ENCODE peak calls at places on chromosomes 12 and 14, in four cellular contexts. One of them, this sample, is unnamed.

GRCh38 chr12:16788888-16789790 is 183.2 kb upstream of the LMO3 start:
- DNase-seq in neural progenitor cell: peak
- DNase-seq in GM03348: no peak
- DNase-seq in activated T-cell treated with anti-CD3 and anti-CD28 coated beads, Interleukin-2, amount 50 U/mL, for 72 hours: no peak
- DNase-seq in this sample: peak

GRCh38 chr12:121668750-121669524 is 517 bp downstream of the MORN3 start:
- DNase-seq in neural progenitor cell: peak
- DNase-seq in GM03348: peak
- DNase-seq in activated T-cell treated with anti-CD3 and anti-CD28 coated beads, Interleukin-2, amount 50 U/mL, for 72 hours: peak
- DNase-seq in this sample: peak

GRCh38 chr12:27946396-27946795 is 26.1 kb downstream of the PTHLH start:
- DNase-seq in neural progenitor cell: no peak
- DNase-seq in GM03348: peak
- DNase-seq in activated T-cell treated with anti-CD3 and anti-CD28 coated beads, Interleukin-2, amount 50 U/mL, for 72 hours: no peak
- DNase-seq in this sample: no peak

GRCh38 chr12:122072031-122072970 is 6.3 kb upstream of the MLXIP start:
- DNase-seq in neural progenitor cell: peak
- DNase-seq in GM03348: peak
- DNase-seq in activated T-cell treated with anti-CD3 and anti-CD28 coated beads, Interleukin-2, amount 50 U/mL, for 72 hours: no peak
- DNase-seq in this sample: peak

GRCh38 chr14:68970096-68970612 is 8.9 kb downstream of the ACTN1 start:
- DNase-seq in neural progenitor cell: no peak
- DNase-seq in GM03348: no peak
- DNase-seq in activated T-cell treated with anti-CD3 and anti-CD28 coated beads, Interleukin-2, amount 50 U/mL, for 72 hours: no peak
- DNase-seq in this sample: peak

GRCh38 chr14:66076166-66076565 is 410.0 kb upstream of the CCDC196 start:
- DNase-seq in neural progenitor cell: no peak
- DNase-seq in GM03348: no peak
- DNase-seq in activated T-cell treated with anti-CD3 and anti-CD28 coated beads, Interleukin-2, amount 50 U/mL, for 72 hours: no peak
- DNase-seq in this sample: no peak

GRCh38 chr14:68297871-68298468 is 478.4 kb downstream of the RAD51B start:
- DNase-seq in neural progenitor cell: peak
- DNase-seq in GM03348: peak
- DNase-seq in activated T-cell treated with anti-CD3 and anti-CD28 coated beads, Interleukin-2, amount 50 U/mL, for 72 hours: no peak
- DNase-seq in this sample: peak

GRCh38 chr14:36254020-36254614 is 66.3 kb downstream of the MBIP start:
- DNase-seq in neural progenitor cell: peak
- DNase-seq in GM03348: peak
- DNase-seq in activated T-cell treated with anti-CD3 and anti-CD28 coated beads, Interleukin-2, amount 50 U/mL, for 72 hours: no peak
- DNase-seq in this sample: peak

GRCh38 chr14:68359862-68360552 is 432.9 kb downstream of the ZFP36L1 start:
- DNase-seq in neural progenitor cell: no peak
- DNase-seq in GM03348: peak
- DNase-seq in activated T-cell treated with anti-CD3 and anti-CD28 coated beads, Interleukin-2, amount 50 U/mL, for 72 hours: peak
- DNase-seq in this sample: no peak

GRCh38 chr14:30298266-30298795 is 260.6 kb upstream of the G2E3 start:
- DNase-seq in neural progenitor cell: no peak
- DNase-seq in GM03348: no peak
- DNase-seq in activated T-cell treated with anti-CD3 and anti-CD28 coated beads, Interleukin-2, amount 50 U/mL, for 72 hours: no peak
- DNase-seq in this sample: peak

GRCh38 chr12:121797937-121798801 is 4.7 kb upstream of the RHOF start:
- DNase-seq in neural progenitor cell: peak
- DNase-seq in GM03348: no peak
- DNase-seq in activated T-cell treated with anti-CD3 and anti-CD28 coated beads, Interleukin-2, amount 50 U/mL, for 72 hours: no peak
- DNase-seq in this sample: peak

GRCh38 chr12:47985596-47986265 is 18.5 kb downstream of the COL2A1 start:
- DNase-seq in neural progenitor cell: no peak
- DNase-seq in GM03348: no peak
- DNase-seq in activated T-cell treated with anti-CD3 and anti-CD28 coated beads, Interleukin-2, amount 50 U/mL, for 72 hours: no peak
- DNase-seq in this sample: no peak

GRCh38 chr14:35965425-35965824 is 139.3 kb downstream of the BRMS1L start:
- DNase-seq in neural progenitor cell: peak
- DNase-seq in GM03348: no peak
- DNase-seq in activated T-cell treated with anti-CD3 and anti-CD28 coated beads, Interleukin-2, amount 50 U/mL, for 72 hours: no peak
- DNase-seq in this sample: no peak

GRCh38 chr12:112116232-112117060 is 7.9 kb upstream of the NAA25 start:
- DNase-seq in neural progenitor cell: peak
- DNase-seq in GM03348: no peak
- DNase-seq in activated T-cell treated with anti-CD3 and anti-CD28 coated beads, Interleukin-2, amount 50 U/mL, for 72 hours: no peak
- DNase-seq in this sample: peak

GRCh38 chr12:107518868-107519267 is 166.7 kb upstream of the PWP1 start:
- DNase-seq in neural progenitor cell: no peak
- DNase-seq in GM03348: no peak
- DNase-seq in activated T-cell treated with anti-CD3 and anti-CD28 coated beads, Interleukin-2, amount 50 U/mL, for 72 hours: no peak
- DNase-seq in this sample: no peak

GRCh38 chr14:104726600-104727451 is 2.8 kb downstream of the ADSS1 start:
- DNase-seq in neural progenitor cell: no peak
- DNase-seq in GM03348: no peak
- DNase-seq in activated T-cell treated with anti-CD3 and anti-CD28 coated beads, Interleukin-2, amount 50 U/mL, for 72 hours: no peak
- DNase-seq in this sample: peak

GRCh38 chr14:92121670-92122350 is at the start of the genes CPSF2 and NDUFB1:
- DNase-seq in neural progenitor cell: peak
- DNase-seq in GM03348: peak
- DNase-seq in activated T-cell treated with anti-CD3 and anti-CD28 coated beads, Interleukin-2, amount 50 U/mL, for 72 hours: peak
- DNase-seq in this sample: peak

GRCh38 chr14:51479584-51480305 is 172.0 kb upstream of the FRMD6 start:
- DNase-seq in neural progenitor cell: no peak
- DNase-seq in GM03348: peak
- DNase-seq in activated T-cell treated with anti-CD3 and anti-CD28 coated beads, Interleukin-2, amount 50 U/mL, for 72 hours: no peak
- DNase-seq in this sample: no peak

GRCh38 chr14:77148510-77149231 is 7.1 kb upstream of the ZDHHC22 start:
- DNase-seq in neural progenitor cell: no peak
- DNase-seq in GM03348: no peak
- DNase-seq in activated T-cell treated with anti-CD3 and anti-CD28 coated beads, Interleukin-2, amount 50 U/mL, for 72 hours: no peak
- DNase-seq in this sample: peak

GRCh38 chr14:54040851-54041250 is 84.2 kb upstream of the BMP4 start:
- DNase-seq in neural progenitor cell: no peak
- DNase-seq in GM03348: no peak
- DNase-seq in activated T-cell treated with anti-CD3 and anti-CD28 coated beads, Interleukin-2, amount 50 U/mL, for 72 hours: no peak
- DNase-seq in this sample: no peak

GRCh38 chr14:91607322-91608047 is 97.4 kb upstream of the PPP4R3A start:
- DNase-seq in neural progenitor cell: no peak
- DNase-seq in GM03348: no peak
- DNase-seq in activated T-cell treated with anti-CD3 and anti-CD28 coated beads, Interleukin-2, amount 50 U/mL, for 72 hours: no peak
- DNase-seq in this sample: no peak

GRCh38 chr14:92501891-92502351 is 11.7 kb upstream of the RIN3 start:
- DNase-seq in neural progenitor cell: no peak
- DNase-seq in GM03348: peak
- DNase-seq in activated T-cell treated with anti-CD3 and anti-CD28 coated beads, Interleukin-2, amount 50 U/mL, for 72 hours: no peak
- DNase-seq in this sample: peak

GRCh38 chr12:89731064-89731463 is 22.4 kb upstream of the ATP2B1 start:
- DNase-seq in neural progenitor cell: no peak
- DNase-seq in GM03348: no peak
- DNase-seq in activated T-cell treated with anti-CD3 and anti-CD28 coated beads, Interleukin-2, amount 50 U/mL, for 72 hours: no peak
- DNase-seq in this sample: no peak

GRCh38 chr12:119713551-119714031 is 45.7 kb downstream of the PRKAB1 start:
- DNase-seq in neural progenitor cell: no peak
- DNase-seq in GM03348: no peak
- DNase-seq in activated T-cell treated with anti-CD3 and anti-CD28 coated beads, Interleukin-2, amount 50 U/mL, for 72 hours: no peak
- DNase-seq in this sample: no peak

GRCh38 chr12:96237465-96238077 is 43.4 kb downstream of the ELK3 start:
- DNase-seq in neural progenitor cell: no peak
- DNase-seq in GM03348: peak
- DNase-seq in activated T-cell treated with anti-CD3 and anti-CD28 coated beads, Interleukin-2, amount 50 U/mL, for 72 hours: peak
- DNase-seq in this sample: peak